ENCODE peak calls at places on chromosomes 13 and 19, in ten cellular contexts. S is osteoblast; E is SJSA1; D is tibial artery; J is CD8-positive, alpha-beta T cell; I is PC-3; K is colonic mucosa; T is neural progenitor cell; L is tibial nerve; G is CD4-positive, alpha-beta T cell. Y is an unnamed sample.

GRCh38 chr19:6387372-6387771 is 5.6 kb downstream of the GTF2F1 start:
- DNase-seq in S (no peak), E (no peak), D (no peak), J (no peak), I (no peak), K (no peak), T (no peak), L (no peak), G (no peak), Y (no peak)

GRCh38 chr19:2329528-2329927 is 1.0 kb downstream of the SPPL2B start:
- DNase-seq in S (no peak), E (no peak), D (no peak), J (no peak), I (no peak), K (peak), T (peak), L (no peak), G (no peak), Y (no peak)

GRCh38 chr13:35882722-35883497 is 248.3 kb downstream of the DCLK1 start:
- DNase-seq in S (peak), E (no peak), D (no peak), J (no peak), I (peak), K (no peak), T (no peak), L (no peak), G (no peak), Y (no peak)

GRCh38 chr19:47371269-47371668 is 22.2 kb downstream of the DHX34 start:
- DNase-seq in S (peak), E (no peak), D (no peak), J (no peak), I (no peak), K (no peak), T (no peak), L (no peak), G (no peak), Y (no peak)

GRCh38 chr13:31797154-31797775 is 57.9 kb downstream of the RXFP2 start:
- DNase-seq in S (peak), E (no peak), D (no peak), J (no peak), I (peak), K (no peak), T (peak), L (no peak), G (no peak), Y (no peak)

GRCh38 chr13:39417131-39417530 is 185.9 kb downstream of the LHFPL6 start:
- DNase-seq in S (no peak), E (no peak), D (no peak), J (no peak), I (no peak), K (no peak), T (peak), L (no peak), G (no peak), Y (no peak)

GRCh38 chr19:46299004-46299509 is 2.2 kb downstream of the HIF3A start:
- DNase-seq in S (peak), E (peak), D (peak), J (no peak), I (peak), K (peak), T (no peak), L (peak), G (no peak), Y (no peak)

GRCh38 chr19:19170053-19170945 is at the start of gene MEF2B:
- DNase-seq in S (peak), E (no peak), D (peak), J (peak), I (peak), K (peak), T (peak), L (peak), G (peak), Y (no peak)

GRCh38 chr13:93017493-93018112 is 209.0 kb upstream of the GPC6 start:
- DNase-seq in S (no peak), E (no peak), D (no peak), J (no peak), I (no peak), K (no peak), T (no peak), L (no peak), G (no peak), Y (no peak)

GRCh38 chr19:40673377-40673776 is 17.1 kb downstream of the NUMBL start:
- DNase-seq in S (peak), E (no peak), D (no peak), J (no peak), I (no peak), K (no peak), T (no peak), L (no peak), G (no peak), Y (no peak)

GRCh38 chr19:2720777-2721569 is at the start of gene DIRAS1:
- DNase-seq in S (peak), E (no peak), D (no peak), J (no peak), I (no peak), K (no peak), T (peak), L (no peak), G (no peak), Y (no peak)

GRCh38 chr13:23778007-23778687 is 111.1 kb downstream of the MIPEP start:
- DNase-seq in S (no peak), E (no peak), D (no peak), J (no peak), I (no peak), K (no peak), T (no peak), L (no peak), G (no peak), Y (no peak)

GRCh38 chr13:44904982-44905381 is 84.3 kb downstream of the NUFIP1 start:
- DNase-seq in S (peak), E (peak), D (peak), J (no peak), I (peak), K (peak), T (no peak), L (peak), G (no peak), Y (peak)

GRCh38 chr19:15448778-15449619 is 757 bp downstream of the WIZ start:
- DNase-seq in S (peak), E (no peak), D (no peak), J (no peak), I (no peak), K (no peak), T (peak), L (no peak), G (no peak), Y (no peak)

GRCh38 chr19:18651738-18652137 is 14.9 kb downstream of the KLHL26 start:
- DNase-seq in S (peak), E (no peak), D (no peak), J (no peak), I (no peak), K (no peak), T (no peak), L (no peak), G (no peak), Y (no peak)

GRCh38 chr13:101292711-101293110 is 123.6 kb downstream of the NALCN start:
- DNase-seq in S (no peak), E (no peak), D (no peak), J (no peak), I (no peak), K (no peak), T (no peak), L (no peak), G (no peak), Y (peak)

GRCh38 chr13:27665761-27666160 is 44.1 kb downstream of the POLR1D start:
- DNase-seq in S (no peak), E (no peak), D (no peak), J (no peak), I (no peak), K (no peak), T (no peak), L (no peak), G (no peak), Y (no peak)

GRCh38 chr19:48991823-48992570 is 1.1 kb downstream of the GYS1 start:
- DNase-seq in S (peak), E (peak), D (peak), J (no peak), I (peak), K (peak), T (peak), L (peak), G (no peak), Y (peak)

GRCh38 chr19:17951151-17952040 is 15.5 kb upstream of the KCNN1 start:
- DNase-seq in S (peak), E (no peak), D (no peak), J (no peak), I (no peak), K (no peak), T (peak), L (no peak), G (no peak), Y (no peak)

GRCh38 chr13:28805193-28805819 is 14.8 kb upstream of the MTUS2 start:
- DNase-seq in S (no peak), E (no peak), D (no peak), J (no peak), I (peak), K (peak), T (peak), L (no peak), G (no peak), Y (no peak)

DNA sequence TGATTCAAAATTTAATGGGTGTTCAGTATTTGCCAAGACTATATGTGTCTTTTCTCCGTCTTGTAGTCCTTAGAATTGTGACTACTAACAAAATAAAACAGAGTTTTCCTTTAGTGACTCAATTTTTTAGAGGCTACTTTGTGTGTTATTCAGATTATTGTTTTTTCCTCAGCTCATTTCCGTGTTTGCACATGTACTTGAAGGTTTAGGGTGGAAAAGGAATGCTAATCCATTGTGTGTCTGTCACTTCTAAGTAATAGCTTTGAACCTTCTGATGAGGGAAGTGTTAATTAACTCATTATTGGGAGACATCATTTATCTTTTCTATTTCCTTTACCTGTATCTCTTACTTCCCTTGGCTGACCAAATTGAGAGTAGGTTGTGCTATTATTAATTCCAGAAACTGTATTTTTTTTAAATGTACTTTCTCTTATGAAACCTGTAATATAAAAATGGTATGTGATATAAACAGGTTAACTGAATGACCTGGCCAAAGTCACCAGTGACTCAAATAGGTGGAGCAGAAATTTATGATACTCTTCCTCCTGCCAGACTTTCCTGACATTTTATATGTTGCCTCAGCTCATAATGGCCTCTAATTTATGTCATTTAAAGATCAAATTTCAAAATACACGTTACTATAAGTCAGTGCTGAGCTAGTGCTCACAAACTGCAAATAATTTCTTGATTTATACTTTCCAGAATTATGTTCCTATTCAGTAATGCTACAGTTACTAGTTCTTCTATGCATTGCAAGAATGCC is 88.8 kb downstream of the LMO7 start:
- DNase-seq in S (no peak), E (no peak), D (no peak), J (no peak), I (peak), K (no peak), T (no peak), L (no peak), G (no peak), Y (no peak)
- H3K27ac ChIP-seq in S (peak), E (peak), D (no peak), J (no peak), I (peak), K (peak), T (no peak), L (peak), G (no peak), Y (no peak)

DNA sequence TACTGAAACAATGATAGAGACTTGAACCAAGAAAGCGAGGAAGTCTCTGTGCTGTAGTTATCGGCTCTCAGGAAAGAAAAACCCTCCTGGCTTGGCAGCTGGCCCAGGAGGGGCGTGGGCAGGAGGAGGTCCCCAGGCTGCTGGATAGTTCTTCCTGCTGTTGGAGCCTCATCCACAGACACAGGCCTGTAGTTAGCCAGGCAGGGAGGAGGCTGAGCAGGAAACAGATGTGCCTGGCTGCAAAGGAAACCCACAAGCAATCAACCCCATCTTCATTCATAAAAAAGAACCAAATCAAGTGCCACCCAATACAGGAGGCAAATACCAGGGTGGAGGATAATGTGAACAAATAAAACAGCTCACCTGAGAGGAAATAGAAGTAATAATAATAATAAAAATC is 86.2 kb downstream of the IRS2 start:
- DNase-seq in S (no peak), E (peak), D (peak), J (no peak), I (peak), K (peak), T (no peak), L (peak), G (no peak), Y (peak)
- H3K27ac ChIP-seq in S (no peak), E (no peak), D (no peak), J (no peak), I (no peak), K (peak), T (no peak), L (no peak), G (no peak), Y (no peak)

GRCh38 chr19:35543280-35544109 is 1.9 kb upstream of the TMEM147 start:
- DNase-seq in S (peak), E (no peak), D (no peak), J (no peak), I (no peak), K (no peak), T (no peak), L (no peak), G (no peak), Y (no peak)
- H3K27ac ChIP-seq in S (no peak), E (no peak), D (no peak), J (no peak), I (no peak), K (no peak), T (no peak), L (no peak), G (peak), Y (no peak)

GRCh38 chr13:112588490-112589297 is 741 bp upstream of the TUBGCP3 start:
- DNase-seq in S (no peak), E (no peak), D (no peak), J (no peak), I (no peak), K (no peak), T (no peak), L (no peak), G (no peak), Y (no peak)

GRCh38 chr13:112587359-112587766 is 590 bp downstream of the TUBGCP3 start:
- DNase-seq in S (peak), E (peak), D (peak), J (peak), I (peak), K (peak), T (peak), L (peak), G (peak), Y (peak)

GRCh38 chr13:112583592-112584277 is 4.2 kb downstream of the TUBGCP3 start:
- DNase-seq in S (no peak), E (no peak), D (peak), J (no peak), I (no peak), K (peak), T (no peak), L (no peak), G (no peak), Y (no peak)

GRCh38 chr13:112587767-112588489 is at the start of gene TUBGCP3:
- DNase-seq in S (peak), E (peak), D (peak), J (peak), I (peak), K (peak), T (peak), L (peak), G (peak), Y (peak)

DNA sequence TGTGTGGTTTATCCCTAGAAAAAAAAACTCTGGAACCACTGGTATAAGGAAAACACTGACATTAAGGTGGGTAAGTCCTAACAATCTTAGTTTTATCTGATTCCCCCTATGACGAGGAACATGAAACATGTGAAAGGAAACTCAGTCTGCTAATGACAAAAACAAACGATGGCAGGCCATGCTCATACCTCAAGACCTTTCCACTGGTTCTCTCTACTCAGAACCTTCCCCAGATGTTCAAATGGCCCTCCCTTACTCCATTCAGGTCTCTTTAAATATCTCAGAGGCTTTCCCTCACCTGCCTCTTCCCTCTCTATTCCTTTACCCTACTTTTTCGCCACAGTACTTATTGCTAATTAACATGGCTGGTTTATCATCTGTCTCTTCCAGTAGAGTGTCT is 1.6 kb downstream of the TUBGCP3 start:
- DNase-seq in S (no peak), E (no peak), D (no peak), J (no peak), I (no peak), K (no peak), T (no peak), L (no peak), G (no peak), Y (no peak)
- H3K27ac ChIP-seq in S (peak), E (no peak), D (peak), J (no peak), I (no peak), K (peak), T (no peak), L (no peak), G (no peak), Y (no peak)

GRCh38 chr13:48266967-48267639 is 34.1 kb downstream of the ITM2B start:
- DNase-seq in S (no peak), E (no peak), D (no peak), J (no peak), I (no peak), K (no peak), T (no peak), L (no peak), G (no peak), Y (peak)

GRCh38 chr13:48264052-48264451 is 31.0 kb downstream of the ITM2B start:
- DNase-seq in S (no peak), E (no peak), D (no peak), J (no peak), I (no peak), K (no peak), T (no peak), L (no peak), G (no peak), Y (no peak)

GRCh38 chr13:48265217-48265815 is 32.3 kb downstream of the ITM2B start:
- DNase-seq in S (no peak), E (no peak), D (peak), J (no peak), I (no peak), K (no peak), T (no peak), L (no peak), G (no peak), Y (no peak)

GRCh38 chr13:48266150-48266549 is 33.1 kb downstream of the ITM2B start:
- DNase-seq in S (no peak), E (no peak), D (no peak), J (no peak), I (no peak), K (no peak), T (no peak), L (no peak), G (no peak), Y (no peak)

GRCh38 chr13:48268019-48268418 is 35.0 kb downstream of the ITM2B start:
- DNase-seq in S (no peak), E (no peak), D (no peak), J (no peak), I (no peak), K (no peak), T (no peak), L (no peak), G (no peak), Y (no peak)
- H3K27ac ChIP-seq in S (no peak), E (no peak), D (no peak), J (no peak), I (no peak), K (no peak), T (no peak), L (no peak), G (no peak), Y (no peak)

GRCh38 chr13:46010148-46010547 is 42.4 kb downstream of the ZC3H13 start:
- DNase-seq in S (no peak), E (no peak), D (no peak), J (no peak), I (no peak), K (no peak), T (peak), L (no peak), G (no peak), Y (no peak)

GRCh38 chr13:46016216-46016615 is 36.3 kb downstream of the ZC3H13 start:
- DNase-seq in S (no peak), E (no peak), D (no peak), J (no peak), I (no peak), K (no peak), T (no peak), L (no peak), G (no peak), Y (no peak)

GRCh38 chr13:46012404-46012803 is 40.1 kb downstream of the ZC3H13 start:
- DNase-seq in S (no peak), E (no peak), D (no peak), J (no peak), I (peak), K (no peak), T (no peak), L (no peak), G (no peak), Y (peak)

GRCh38 chr13:46015374-46015773 is 37.2 kb downstream of the ZC3H13 start:
- DNase-seq in S (no peak), E (no peak), D (no peak), J (no peak), I (no peak), K (no peak), T (no peak), L (no peak), G (no peak), Y (no peak)
- H3K27ac ChIP-seq in S (no peak), E (no peak), D (no peak), J (no peak), I (no peak), K (no peak), T (no peak), L (no peak), G (no peak), Y (no peak)

DNA sequence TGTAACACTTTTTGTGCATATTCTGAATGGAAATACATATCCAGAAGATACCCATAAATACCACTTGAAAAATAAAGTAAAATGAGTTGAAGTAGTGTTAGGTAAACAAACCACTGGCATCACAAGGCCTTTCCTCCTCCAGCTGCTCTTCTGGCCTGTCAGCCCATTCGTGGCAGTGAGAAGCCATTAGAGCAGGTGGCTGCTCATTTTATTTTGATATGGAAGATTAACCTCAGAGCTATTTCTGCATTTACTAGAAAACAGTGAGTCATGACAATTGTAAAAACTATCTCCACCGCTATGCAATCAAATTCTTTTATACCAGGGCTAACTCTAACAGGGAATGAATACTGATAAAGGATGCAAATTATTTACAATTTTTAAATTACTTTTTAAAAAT is 2898.1 kb downstream of the PCDH9 start:
- DNase-seq in S (no peak), E (no peak), D (no peak), J (no peak), I (peak), K (no peak), T (no peak), L (no peak), G (no peak), Y (no peak)
- H3K27ac ChIP-seq in S (no peak), E (no peak), D (no peak), J (no peak), I (no peak), K (no peak), T (no peak), L (no peak), G (no peak), Y (no peak)

DNA sequence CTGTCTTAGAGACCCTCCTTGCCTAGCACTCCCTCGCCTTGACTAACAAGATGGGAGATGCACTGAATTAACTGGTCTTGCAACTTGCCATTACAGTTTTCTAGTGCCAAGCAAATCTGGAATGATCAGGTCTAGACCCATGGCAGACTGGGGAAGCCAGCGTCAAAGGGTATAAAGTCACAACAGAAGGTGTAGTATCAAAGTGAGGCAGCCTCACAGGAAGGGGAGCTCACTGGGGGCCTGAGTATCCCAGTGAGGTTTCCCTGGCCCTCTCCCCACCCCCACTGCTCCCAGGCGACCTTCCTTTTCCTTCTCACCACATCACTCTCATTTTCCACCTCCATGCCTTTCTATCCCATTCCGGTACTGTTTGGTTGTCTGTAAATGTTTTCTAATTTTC is 83.5 kb upstream of the DOCK9 start:
- DNase-seq in S (no peak), E (peak), D (no peak), J (no peak), I (no peak), K (no peak), T (no peak), L (no peak), G (no peak), Y (no peak)
- H3K27ac ChIP-seq in S (no peak), E (no peak), D (no peak), J (no peak), I (no peak), K (no peak), T (no peak), L (no peak), G (no peak), Y (no peak)

Y was measured in foreskin keratinocyte.